ENCODE peak calls at places on chromosomes 3 and 15, in nine cellular contexts. One of them, this sample, is unnamed.

GRCh38 chr3:44045476-44046275 is 196.0 kb upstream of the TOPAZ1 start:
- DNase-seq in astrocyte: peak; percentile 26
- DNase-seq in IMR-90: no peak
- DNase-seq in Peyer's patch: no peak
- DNase-seq in sigmoid colon: no peak
- DNase-seq in small intestine: no peak
- DNase-seq in mammary epithelial cell: peak; percentile 41
- DNase-seq in testis: no peak
- DNase-seq in lower lobe of right lung: peak; percentile 54
- DNase-seq in this sample: no peak

GRCh38 chr3:42839616-42840015 is 30.4 kb downstream of the ACKR2 start:
- DNase-seq in astrocyte: peak; percentile 37
- DNase-seq in IMR-90: peak; percentile 71
- DNase-seq in Peyer's patch: no peak
- DNase-seq in sigmoid colon: peak; percentile 73
- DNase-seq in small intestine: peak; percentile 72
- DNase-seq in mammary epithelial cell: peak; percentile 60
- DNase-seq in testis: peak; percentile 64
- DNase-seq in lower lobe of right lung: no peak
- DNase-seq in this sample: peak; percentile 46

GRCh38 chr15:63018639-63019038 is 23.9 kb upstream of the TPM1 start:
- DNase-seq in astrocyte: no peak
- DNase-seq in IMR-90: peak; percentile 39
- DNase-seq in Peyer's patch: no peak
- DNase-seq in sigmoid colon: no peak
- DNase-seq in small intestine: no peak
- DNase-seq in mammary epithelial cell: peak; percentile 43
- DNase-seq in testis: no peak
- DNase-seq in lower lobe of right lung: no peak
- DNase-seq in this sample: no peak

GRCh38 chr3:143531101-143531500 is 317.2 kb downstream of the SLC9A9 start:
- DNase-seq in astrocyte: no peak
- DNase-seq in IMR-90: no peak
- DNase-seq in Peyer's patch: no peak
- DNase-seq in sigmoid colon: no peak
- DNase-seq in small intestine: no peak
- DNase-seq in mammary epithelial cell: no peak
- DNase-seq in testis: no peak
- DNase-seq in lower lobe of right lung: no peak
- DNase-seq in this sample: no peak

GRCh38 chr3:23665741-23666140 is 140.0 kb upstream of the UBE2E1 start:
- DNase-seq in astrocyte: no peak
- DNase-seq in IMR-90: peak; percentile 70
- DNase-seq in Peyer's patch: no peak
- DNase-seq in sigmoid colon: no peak
- DNase-seq in small intestine: no peak
- DNase-seq in mammary epithelial cell: peak; percentile 30
- DNase-seq in testis: no peak
- DNase-seq in lower lobe of right lung: no peak
- DNase-seq in this sample: no peak

GRCh38 chr15:38374477-38374876 is 79.5 kb upstream of the FAM98B start:
- DNase-seq in astrocyte: no peak
- DNase-seq in IMR-90: no peak
- DNase-seq in Peyer's patch: no peak
- DNase-seq in sigmoid colon: no peak
- DNase-seq in small intestine: no peak
- DNase-seq in mammary epithelial cell: no peak
- DNase-seq in testis: no peak
- DNase-seq in lower lobe of right lung: no peak
- DNase-seq in this sample: no peak

GRCh38 chr15:77500986-77501385 is 80.3 kb downstream of the HMG20A start:
- DNase-seq in astrocyte: peak; percentile 32
- DNase-seq in IMR-90: peak; percentile 77
- DNase-seq in Peyer's patch: no peak
- DNase-seq in sigmoid colon: no peak
- DNase-seq in small intestine: no peak
- DNase-seq in mammary epithelial cell: peak; percentile 69
- DNase-seq in testis: no peak
- DNase-seq in lower lobe of right lung: no peak
- DNase-seq in this sample: no peak

GRCh38 chr3:154900777-154901176 is 179.3 kb upstream of the MME start:
- DNase-seq in astrocyte: no peak
- DNase-seq in IMR-90: no peak
- DNase-seq in Peyer's patch: no peak
- DNase-seq in sigmoid colon: no peak
- DNase-seq in small intestine: no peak
- DNase-seq in mammary epithelial cell: no peak
- DNase-seq in testis: no peak
- DNase-seq in lower lobe of right lung: no peak
- DNase-seq in this sample: no peak

GRCh38 chr3:194134231-194134756 is 1.7 kb upstream of the HES1 start:
- DNase-seq in astrocyte: peak; percentile 77
- DNase-seq in IMR-90: no peak
- DNase-seq in Peyer's patch: no peak
- DNase-seq in sigmoid colon: peak; percentile 87
- DNase-seq in small intestine: peak; percentile 49
- DNase-seq in mammary epithelial cell: no peak
- DNase-seq in testis: peak; percentile 36
- DNase-seq in lower lobe of right lung: peak; percentile 79
- DNase-seq in this sample: no peak

GRCh38 chr3:149579838-149580542 is 77.8 kb downstream of the WWTR1 start:
- DNase-seq in astrocyte: peak; percentile 88
- DNase-seq in IMR-90: peak; percentile 82
- DNase-seq in Peyer's patch: no peak
- DNase-seq in sigmoid colon: no peak
- DNase-seq in small intestine: no peak
- DNase-seq in mammary epithelial cell: peak; percentile 92
- DNase-seq in testis: no peak
- DNase-seq in lower lobe of right lung: no peak
- DNase-seq in this sample: no peak

GRCh38 chr15:41801850-41802455 is 25.9 kb upstream of the JMJD7 start:
- DNase-seq in astrocyte: peak; percentile 64
- DNase-seq in IMR-90: peak; percentile 77
- DNase-seq in Peyer's patch: no peak
- DNase-seq in sigmoid colon: no peak
- DNase-seq in small intestine: no peak
- DNase-seq in mammary epithelial cell: peak; percentile 84
- DNase-seq in testis: no peak
- DNase-seq in lower lobe of right lung: no peak
- DNase-seq in this sample: no peak

DNA sequence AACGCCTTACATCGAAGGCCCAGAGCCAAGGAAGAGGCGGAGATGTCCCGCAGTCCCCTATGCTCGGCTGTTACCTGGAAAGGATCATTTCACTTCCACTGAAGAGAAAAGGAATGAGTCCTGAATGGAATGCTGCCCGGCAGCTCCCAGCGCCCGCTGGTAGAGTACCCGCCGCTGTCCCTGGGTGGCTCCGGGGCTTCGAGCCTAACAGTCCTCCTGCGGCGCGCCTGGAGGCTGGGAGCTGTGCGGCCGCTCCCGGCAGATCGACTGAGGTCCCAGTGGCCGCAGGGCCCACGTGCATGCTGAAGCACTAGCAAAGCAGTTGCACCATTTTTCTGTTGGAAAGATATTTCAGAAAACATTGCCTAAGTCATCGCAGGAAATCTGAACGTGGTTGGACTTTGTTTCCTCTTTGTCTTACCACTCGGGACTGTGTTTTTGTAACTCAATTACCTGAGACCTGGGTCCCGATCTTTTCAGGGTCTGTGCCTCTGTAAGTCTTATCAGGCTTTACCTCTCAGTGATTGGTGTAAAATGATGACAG is 984 bp downstream of the RNU6-1 start:
- DNase-seq in astrocyte: no peak
- DNase-seq in IMR-90: no peak
- DNase-seq in Peyer's patch: peak; percentile 71
- DNase-seq in sigmoid colon: peak; percentile 81
- DNase-seq in small intestine: peak; percentile 62
- DNase-seq in mammary epithelial cell: peak; percentile 42
- DNase-seq in testis: peak; percentile 79
- DNase-seq in lower lobe of right lung: peak; percentile 86
- DNase-seq in this sample: peak; percentile 77
- H3K36me3 ChIP-seq in astrocyte: no peaks in the 10 kb centered on the region
- H3K36me3 ChIP-seq in IMR-90: no peaks in the 10 kb centered on the region
- H3K36me3 ChIP-seq in Peyer's patch: no peaks in the 10 kb centered on the region
- H3K36me3 ChIP-seq in sigmoid colon: no peaks in the 10 kb centered on the region
- H3K36me3 ChIP-seq in small intestine: no peaks in the 10 kb centered on the region
- H3K36me3 ChIP-seq in mammary epithelial cell: no peaks in the 10 kb centered on the region
- H3K36me3 ChIP-seq in testis: no peaks in the 10 kb centered on the region
- H3K36me3 ChIP-seq in lower lobe of right lung: no peaks in the 10 kb centered on the region
- H3K36me3 ChIP-seq in this sample: no peaks in the 10 kb centered on the region

DNA sequence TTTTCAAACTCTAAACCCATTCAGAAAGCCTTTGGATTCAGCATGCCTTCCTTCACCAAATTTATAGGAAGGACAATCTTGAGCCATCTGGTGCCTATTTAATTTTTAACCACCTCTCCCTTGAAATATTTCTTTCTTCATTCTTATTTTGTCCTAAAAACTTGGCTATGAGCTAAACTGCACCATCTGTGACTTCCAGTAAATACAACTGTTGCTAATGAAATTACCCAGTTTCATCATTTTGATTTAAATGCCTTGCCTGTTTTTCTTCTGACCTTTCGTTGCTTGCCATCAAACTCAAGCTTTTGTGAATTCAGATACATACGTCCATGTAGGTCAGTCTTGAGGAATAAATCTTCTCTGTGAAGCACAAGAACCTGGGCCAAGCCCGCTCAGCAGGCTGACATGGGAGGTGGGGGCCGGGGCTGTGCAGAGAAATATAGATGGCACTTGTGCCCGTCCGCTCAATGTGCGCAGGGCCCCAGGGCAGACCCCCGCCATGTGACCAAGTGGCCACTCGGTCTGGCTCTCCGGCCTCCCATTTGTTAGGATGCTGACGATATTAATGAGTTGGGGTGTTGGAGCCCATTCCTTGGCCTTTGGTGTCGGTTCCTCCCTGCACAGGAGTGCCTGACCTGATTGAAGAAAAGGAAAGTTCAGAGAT is 335.8 kb downstream of the VPS13C start:
- DNase-seq in astrocyte: no peak
- DNase-seq in IMR-90: no peak
- DNase-seq in Peyer's patch: no peak
- DNase-seq in sigmoid colon: no peak
- DNase-seq in small intestine: no peak
- DNase-seq in mammary epithelial cell: no peak
- DNase-seq in testis: no peak
- DNase-seq in lower lobe of right lung: no peak
- DNase-seq in this sample: no peak
- H3K9me3 ChIP-seq in astrocyte: no peaks in the 10 kb centered on the region
- H3K9me3 ChIP-seq in IMR-90: no peaks in the 10 kb centered on the region
- H3K9me3 ChIP-seq in Peyer's patch: no peaks in the 10 kb centered on the region
- H3K9me3 ChIP-seq in sigmoid colon: no peaks in the 10 kb centered on the region
- H3K9me3 ChIP-seq in small intestine: no peaks in the 10 kb centered on the region
- H3K9me3 ChIP-seq in mammary epithelial cell: no peaks in the 10 kb centered on the region
- H3K9me3 ChIP-seq in testis: no peaks in the 10 kb centered on the region
- H3K9me3 ChIP-seq in lower lobe of right lung: no peaks in the 10 kb centered on the region
- H3K9me3 ChIP-seq in this sample: no peaks in the 10 kb centered on the region

DNA sequence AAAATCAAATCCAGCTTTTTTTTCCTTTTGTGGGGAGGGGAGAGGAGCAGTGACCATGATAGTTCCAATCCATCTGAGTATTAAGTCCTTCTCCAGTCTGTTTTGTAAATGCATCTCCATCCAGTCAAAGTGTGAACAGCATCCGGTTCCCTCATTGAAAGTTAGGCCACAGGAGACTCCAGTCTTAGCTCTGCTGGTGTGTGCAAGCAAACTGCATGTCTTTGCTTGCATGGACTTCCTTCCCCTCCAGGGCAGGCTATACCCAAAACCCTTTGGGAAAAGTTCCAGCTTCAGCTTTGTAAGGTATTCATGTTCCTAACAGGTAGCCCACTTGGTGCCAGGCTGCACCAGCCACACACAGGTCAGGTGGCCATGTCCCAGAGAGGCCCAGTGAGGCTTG is 3.1 kb upstream of the MAN2C1 start:
- DNase-seq in astrocyte: no peak
- DNase-seq in IMR-90: no peak
- DNase-seq in Peyer's patch: no peak
- DNase-seq in sigmoid colon: no peak
- DNase-seq in small intestine: no peak
- DNase-seq in mammary epithelial cell: peak; percentile 53
- DNase-seq in testis: no peak
- DNase-seq in lower lobe of right lung: no peak
- DNase-seq in this sample: no peak
- H3K36me3 ChIP-seq in astrocyte: peaks cover 26% of the 10 kb centered on the region
- H3K36me3 ChIP-seq in IMR-90: peaks cover 33% of the 10 kb centered on the region
- H3K36me3 ChIP-seq in Peyer's patch: peaks cover 60% of the 10 kb centered on the region
- H3K36me3 ChIP-seq in sigmoid colon: peaks cover 37% of the 10 kb centered on the region
- H3K36me3 ChIP-seq in small intestine: peaks cover 6% of the 10 kb centered on the region
- H3K36me3 ChIP-seq in mammary epithelial cell: peaks cover 16% of the 10 kb centered on the region
- H3K36me3 ChIP-seq in testis: no peaks in the 10 kb centered on the region
- H3K36me3 ChIP-seq in lower lobe of right lung: peaks cover 64% of the 10 kb centered on the region
- H3K36me3 ChIP-seq in this sample: peaks cover 47% of the 10 kb centered on the region

GRCh38 chr3:177609613-177610012 is 412.3 kb upstream of the TBL1XR1 start:
- DNase-seq in astrocyte: no peak
- DNase-seq in IMR-90: no peak
- DNase-seq in Peyer's patch: no peak
- DNase-seq in sigmoid colon: no peak
- DNase-seq in small intestine: peak; percentile 44
- DNase-seq in mammary epithelial cell: no peak
- DNase-seq in testis: no peak
- DNase-seq in lower lobe of right lung: no peak
- DNase-seq in this sample: no peak

GRCh38 chr3:177606891-177607290 is 409.6 kb upstream of the TBL1XR1 start:
- DNase-seq in astrocyte: no peak
- DNase-seq in IMR-90: no peak
- DNase-seq in Peyer's patch: no peak
- DNase-seq in sigmoid colon: no peak
- DNase-seq in small intestine: no peak
- DNase-seq in mammary epithelial cell: peak; percentile 52
- DNase-seq in testis: no peak
- DNase-seq in lower lobe of right lung: no peak
- DNase-seq in this sample: peak; percentile 47

GRCh38 chr3:177608443-177608842 is 411.2 kb upstream of the TBL1XR1 start:
- DNase-seq in astrocyte: no peak
- DNase-seq in IMR-90: no peak
- DNase-seq in Peyer's patch: no peak
- DNase-seq in sigmoid colon: no peak
- DNase-seq in small intestine: no peak
- DNase-seq in mammary epithelial cell: no peak
- DNase-seq in testis: no peak
- DNase-seq in lower lobe of right lung: no peak
- DNase-seq in this sample: no peak

GRCh38 chr3:177610262-177610661 is 413.0 kb upstream of the TBL1XR1 start:
- DNase-seq in astrocyte: no peak
- DNase-seq in IMR-90: no peak
- DNase-seq in Peyer's patch: no peak
- DNase-seq in sigmoid colon: no peak
- DNase-seq in small intestine: no peak
- DNase-seq in mammary epithelial cell: no peak
- DNase-seq in testis: no peak
- DNase-seq in lower lobe of right lung: no peak
- DNase-seq in this sample: no peak

DNA sequence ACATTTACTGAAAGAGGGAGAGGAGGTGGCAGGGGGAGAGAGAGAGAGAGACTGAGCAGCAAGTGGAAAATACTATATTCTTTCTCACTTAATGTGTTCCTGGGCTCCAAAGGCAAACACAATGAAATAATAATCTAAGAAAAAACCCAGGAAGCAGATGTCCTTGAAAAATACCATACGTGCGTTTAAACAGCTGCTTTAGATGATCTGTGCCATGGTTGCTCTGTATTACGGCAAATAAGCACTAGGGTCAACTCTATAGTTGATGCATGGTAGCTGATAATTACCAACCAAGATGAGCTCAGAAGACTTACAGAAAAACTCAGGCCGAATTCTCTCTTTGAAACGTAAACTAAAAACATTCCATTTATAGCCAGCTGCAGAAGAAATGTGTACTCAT is 410.3 kb upstream of the TBL1XR1 start:
- DNase-seq in astrocyte: no peak
- DNase-seq in IMR-90: peak; percentile 37
- DNase-seq in Peyer's patch: no peak
- DNase-seq in sigmoid colon: no peak
- DNase-seq in small intestine: no peak
- DNase-seq in mammary epithelial cell: no peak
- DNase-seq in testis: no peak
- DNase-seq in lower lobe of right lung: no peak
- DNase-seq in this sample: peak; percentile 36
- H3K9me3 ChIP-seq in astrocyte: no peaks in the 10 kb centered on the region
- H3K9me3 ChIP-seq in IMR-90: peaks cover 5% of the 10 kb centered on the region
- H3K9me3 ChIP-seq in Peyer's patch: no peaks in the 10 kb centered on the region
- H3K9me3 ChIP-seq in sigmoid colon: no peaks in the 10 kb centered on the region
- H3K9me3 ChIP-seq in small intestine: no peaks in the 10 kb centered on the region
- H3K9me3 ChIP-seq in mammary epithelial cell: no peaks in the 10 kb centered on the region
- H3K9me3 ChIP-seq in testis: no peaks in the 10 kb centered on the region
- H3K9me3 ChIP-seq in lower lobe of right lung: no peaks in the 10 kb centered on the region
- H3K9me3 ChIP-seq in this sample: peaks cover 5% of the 10 kb centered on the region

This sample was measured in SJCRH30.